ENCODE peak calls at places on chromosomes 7 and 10, in four cellular contexts. One of them, this sample, is unnamed.

GRCh38 chr7:77479536-77480088 is 57.5 kb upstream of the PTPN12 start:
- DNase-seq in body of pancreas: no peak
- DNase-seq in mammary epithelial cell: peak; percentile 21
- DNase-seq in left lung: no peak
- DNase-seq in this sample: no peak

GRCh38 chr7:75649462-75649861 is 89.3 kb downstream of the HIP1 start:
- DNase-seq in left lung: no peak
- DNase-seq in mammary epithelial cell: peak; percentile 31
- DNase-seq in body of pancreas: peak; percentile 5
- DNase-seq in this sample: no peak

GRCh38 chr10:79140083-79140793 is 71.5 kb downstream of the ZMIZ1 start:
- DNase-seq in body of pancreas: no peak
- DNase-seq in mammary epithelial cell: no peak
- DNase-seq in left lung: no peak
- DNase-seq in this sample: no peak

GRCh38 chr7:90347759-90348158 is 1.2 kb downstream of the GTPBP10 start:
- DNase-seq in left lung: no peak
- DNase-seq in mammary epithelial cell: no peak
- DNase-seq in body of pancreas: no peak
- DNase-seq in this sample: no peak

GRCh38 chr10:131143425-131144165 is 167.9 kb downstream of the TCERG1L start:
- DNase-seq in mammary epithelial cell: no peak
- DNase-seq in body of pancreas: no peak
- DNase-seq in left lung: peak; percentile 23
- DNase-seq in this sample: no peak

GRCh38 chr10:48705407-48705938 is 20.8 kb downstream of the WDFY4 start:
- DNase-seq in left lung: no peak
- DNase-seq in mammary epithelial cell: no peak
- DNase-seq in body of pancreas: no peak
- DNase-seq in this sample: no peak

GRCh38 chr10:69474688-69475432 is 23.6 kb downstream of the TSPAN15 start:
- DNase-seq in body of pancreas: peak; percentile 27
- DNase-seq in left lung: no peak
- DNase-seq in mammary epithelial cell: peak; percentile 42
- DNase-seq in this sample: no peak

GRCh38 chr10:78471326-78471722 is 437.7 kb downstream of the RPS24 start:
- DNase-seq in left lung: no peak
- DNase-seq in mammary epithelial cell: no peak
- DNase-seq in body of pancreas: no peak
- DNase-seq in this sample: peak; percentile 46

GRCh38 chr10:51876528-51876927 is 177.1 kb upstream of the CSTF2T start:
- DNase-seq in body of pancreas: no peak
- DNase-seq in mammary epithelial cell: no peak
- DNase-seq in left lung: no peak
- DNase-seq in this sample: no peak

GRCh38 chr10:48518926-48519730 is 85.7 kb downstream of the ARHGAP22 start:
- DNase-seq in mammary epithelial cell: no peak
- DNase-seq in body of pancreas: no peak
- DNase-seq in left lung: no peak
- DNase-seq in this sample: no peak

GRCh38 chr7:7720193-7720592 is 1.8 kb upstream of the RPA3 start:
- DNase-seq in left lung: no peak
- DNase-seq in mammary epithelial cell: no peak
- DNase-seq in body of pancreas: no peak
- DNase-seq in this sample: no peak

GRCh38 chr10:26488344-26488743 is 50.2 kb downstream of the APBB1IP start:
- DNase-seq in left lung: no peak
- DNase-seq in body of pancreas: no peak
- DNase-seq in mammary epithelial cell: no peak
- DNase-seq in this sample: no peak

GRCh38 chr7:6496842-6497636 is 49.3 kb upstream of the DAGLB start:
- DNase-seq in body of pancreas: no peak
- DNase-seq in mammary epithelial cell: peak; percentile 23
- DNase-seq in left lung: no peak
- DNase-seq in this sample: no peak

GRCh38 chr10:120480065-120480600 is 23.1 kb downstream of the PLPP4 start:
- DNase-seq in body of pancreas: no peak
- DNase-seq in mammary epithelial cell: no peak
- DNase-seq in left lung: no peak
- DNase-seq in this sample: peak; percentile 70

GRCh38 chr10:70674560-70675495 is 2.5 kb downstream of the ADAMTS14 start:
- DNase-seq in body of pancreas: no peak
- DNase-seq in mammary epithelial cell: no peak
- DNase-seq in left lung: no peak
- DNase-seq in this sample: no peak

GRCh38 chr7:127251048-127251451 is 1.7 kb downstream of the GRM8 start:
- DNase-seq in left lung: no peak
- DNase-seq in body of pancreas: no peak
- DNase-seq in mammary epithelial cell: no peak
- DNase-seq in this sample: no peak

GRCh38 chr10:67695555-67695954 is 440 bp downstream of the CTNNA3 start:
- DNase-seq in body of pancreas: no peak
- DNase-seq in left lung: no peak
- DNase-seq in mammary epithelial cell: no peak
- DNase-seq in this sample: no peak
- H3K4me3 ChIP-seq in body of pancreas: no peak overlapping the region
- H3K4me3 ChIP-seq in left lung: no peak overlapping the region
- H3K4me3 ChIP-seq in mammary epithelial cell: no peak overlapping the region
- H3K4me3 ChIP-seq in this sample: no peak overlapping the region

GRCh38 chr10:2334542-2334941 is 597.2 kb upstream of the ADARB2 start:
- DNase-seq in mammary epithelial cell: no peak
- DNase-seq in body of pancreas: no peak
- DNase-seq in left lung: no peak
- DNase-seq in this sample: no peak

DNA sequence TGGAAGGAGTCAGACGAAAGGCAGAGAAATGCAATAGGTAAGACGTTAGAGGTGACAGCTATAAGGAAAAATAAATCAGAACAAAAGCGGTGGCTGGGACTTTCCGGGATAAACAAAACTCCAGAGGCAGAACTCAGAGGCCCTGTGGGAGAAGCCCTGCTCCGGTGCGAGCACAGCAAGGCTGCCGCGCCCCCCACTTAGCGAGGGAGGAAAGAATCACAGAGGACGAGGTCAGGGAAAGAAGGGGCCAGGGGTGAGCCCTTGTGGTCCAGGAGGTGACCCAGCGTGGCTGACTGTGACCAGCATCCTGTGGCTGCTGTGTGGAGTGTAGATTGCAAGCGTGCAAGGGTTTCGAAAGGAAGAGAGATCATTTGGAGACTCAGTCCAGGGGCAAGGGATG is 591.8 kb upstream of the ADARB2 start:
- DNase-seq in body of pancreas: no peak
- DNase-seq in mammary epithelial cell: no peak
- DNase-seq in left lung: no peak
- DNase-seq in this sample: no peak
- H3K4me3 ChIP-seq in body of pancreas: no peak overlapping the region
- H3K4me3 ChIP-seq in mammary epithelial cell: no peak overlapping the region
- H3K4me3 ChIP-seq in left lung: no peak overlapping the region
- H3K4me3 ChIP-seq in this sample: no peak overlapping the region

DNA sequence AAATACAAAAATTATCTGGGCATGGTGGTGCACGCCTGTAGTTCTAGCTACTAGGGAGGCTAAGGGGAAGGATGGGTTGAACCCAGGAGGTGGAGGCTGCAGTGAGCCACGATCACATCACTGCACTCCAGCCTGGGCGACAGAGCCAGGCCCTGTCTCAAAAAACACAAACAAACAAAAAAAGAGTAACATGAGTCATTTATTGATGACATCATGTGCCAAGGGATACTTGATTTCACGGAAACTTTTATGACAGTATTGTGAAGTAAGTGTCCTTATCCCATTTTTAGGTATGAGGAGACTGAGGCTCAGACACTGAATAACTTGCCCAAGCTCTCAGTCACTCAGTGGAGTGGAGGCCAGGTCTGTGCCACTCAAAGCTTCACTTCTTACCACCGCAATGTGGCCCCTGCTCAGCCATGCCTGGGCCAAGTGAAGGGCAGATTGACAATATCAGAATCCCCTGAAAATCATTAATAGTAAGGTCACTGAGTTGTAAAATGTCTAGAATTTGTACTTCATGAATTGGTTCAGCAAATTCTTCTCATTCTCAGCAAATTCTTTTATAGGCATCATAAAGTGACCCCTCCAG is 36.5 kb downstream of the EMX2 start:
- DNase-seq in mammary epithelial cell: no peak
- DNase-seq in left lung: no peak
- DNase-seq in body of pancreas: no peak
- DNase-seq in this sample: no peak
- H3K4me3 ChIP-seq in mammary epithelial cell: no peak overlapping the region
- H3K4me3 ChIP-seq in left lung: no peak overlapping the region
- H3K4me3 ChIP-seq in body of pancreas: no peak overlapping the region
- H3K4me3 ChIP-seq in this sample: no peak overlapping the region

DNA sequence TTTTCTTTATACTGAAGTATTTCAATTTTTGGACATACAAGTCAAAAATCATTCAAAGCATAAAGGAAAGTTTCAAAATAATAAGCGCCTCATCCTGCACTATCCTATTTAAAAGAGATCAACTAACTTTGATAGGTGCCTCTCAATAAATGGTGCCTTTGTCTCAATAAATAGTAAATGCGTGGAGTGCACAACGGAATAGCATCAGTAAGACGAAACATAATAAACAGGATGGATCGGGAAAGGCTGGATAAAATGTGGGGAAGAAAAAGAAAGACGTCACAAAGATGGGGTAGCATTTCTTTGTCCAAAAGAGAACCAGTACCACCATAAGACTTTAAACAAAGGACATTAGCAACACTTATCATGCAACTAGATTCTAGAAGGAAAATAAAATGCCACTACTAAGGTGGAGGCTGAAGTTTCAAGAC is 574 bp upstream of the PRKAR2B start:
- DNase-seq in body of pancreas: no peak
- DNase-seq in left lung: no peak
- DNase-seq in mammary epithelial cell: no peak
- DNase-seq in this sample: no peak
- H3K4me3 ChIP-seq in body of pancreas: no peak overlapping the region
- H3K4me3 ChIP-seq in left lung: peak overlapping the region; percentile 36
- H3K4me3 ChIP-seq in mammary epithelial cell: no peak overlapping the region
- H3K4me3 ChIP-seq in this sample: peak overlapping the region; percentile 65

DNA sequence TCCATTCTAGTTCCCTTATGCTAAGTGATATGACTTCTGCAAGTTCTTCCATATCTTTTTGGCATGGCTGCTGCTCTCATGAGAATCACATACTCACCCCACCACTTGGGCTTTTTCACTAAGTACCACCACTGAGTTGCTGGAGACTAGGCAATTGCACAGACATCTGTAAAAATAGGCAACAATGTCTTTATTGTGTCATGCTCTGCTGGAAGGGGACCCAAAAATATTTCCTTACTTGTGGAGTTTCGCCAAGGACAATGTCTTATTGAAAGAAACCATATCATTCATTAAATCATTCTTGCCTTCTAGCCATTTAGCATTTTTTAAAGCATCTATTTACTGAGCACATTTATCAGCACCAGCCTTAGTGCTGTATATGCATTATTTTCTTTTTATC is 17.4 kb upstream of the ASZ1 start:
- DNase-seq in body of pancreas: no peak
- DNase-seq in mammary epithelial cell: no peak
- DNase-seq in left lung: no peak
- DNase-seq in this sample: no peak
- H3K4me3 ChIP-seq in body of pancreas: no peak overlapping the region
- H3K4me3 ChIP-seq in mammary epithelial cell: no peak overlapping the region
- H3K4me3 ChIP-seq in left lung: no peak overlapping the region
- H3K4me3 ChIP-seq in this sample: no peak overlapping the region

GRCh38 chr10:86222687-86223086 is 143.9 kb downstream of the GRID1 start:
- DNase-seq in mammary epithelial cell: no peak
- DNase-seq in body of pancreas: no peak
- DNase-seq in left lung: no peak
- DNase-seq in this sample: no peak
- H3K4me3 ChIP-seq in mammary epithelial cell: no peak overlapping the region
- H3K4me3 ChIP-seq in body of pancreas: no peak overlapping the region
- H3K4me3 ChIP-seq in left lung: no peak overlapping the region
- H3K4me3 ChIP-seq in this sample: no peak overlapping the region

DNA sequence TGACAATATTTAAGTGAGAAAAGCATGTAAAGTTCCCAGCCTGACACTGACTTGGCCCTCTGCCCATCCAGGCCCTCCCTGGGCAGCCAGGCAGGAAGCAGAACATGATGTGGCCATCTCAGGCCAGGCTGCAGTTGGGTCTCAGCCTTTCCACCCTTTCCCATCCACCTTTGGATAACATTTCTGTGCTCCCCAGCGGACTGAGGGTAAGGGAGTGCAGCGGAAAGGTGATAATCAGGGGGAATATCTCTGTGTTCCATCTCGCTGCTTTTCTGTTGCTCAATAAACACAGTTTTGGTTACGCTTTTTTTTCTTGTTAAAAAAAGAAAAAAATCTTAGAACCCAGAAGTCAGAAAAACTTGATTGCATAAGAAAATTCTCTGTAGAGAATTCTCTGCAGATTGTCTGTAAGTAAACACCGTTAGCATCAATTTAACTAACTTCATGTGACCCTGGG is 37.2 kb upstream of the TARP start:
- DNase-seq in left lung: peak; percentile 63
- DNase-seq in body of pancreas: peak; percentile 61
- DNase-seq in mammary epithelial cell: no peak
- DNase-seq in this sample: no peak
- H3K4me3 ChIP-seq in left lung: peak overlapping the region; percentile 24
- H3K4me3 ChIP-seq in body of pancreas: no peak overlapping the region
- H3K4me3 ChIP-seq in mammary epithelial cell: no peak overlapping the region
- H3K4me3 ChIP-seq in this sample: peak overlapping the region; percentile 52

GRCh38 chr7:11950281-11950680 is 118.3 kb upstream of the THSD7A start:
- DNase-seq in left lung: no peak
- DNase-seq in mammary epithelial cell: no peak
- DNase-seq in body of pancreas: no peak
- DNase-seq in this sample: no peak

GRCh38 chr7:11946794-11947193 is 114.8 kb upstream of the THSD7A start:
- DNase-seq in body of pancreas: no peak
- DNase-seq in left lung: no peak
- DNase-seq in mammary epithelial cell: no peak
- DNase-seq in this sample: no peak

GRCh38 chr7:11952972-11953371 is 121.0 kb upstream of the THSD7A start:
- DNase-seq in left lung: no peak
- DNase-seq in body of pancreas: no peak
- DNase-seq in mammary epithelial cell: no peak
- DNase-seq in this sample: no peak

DNA sequence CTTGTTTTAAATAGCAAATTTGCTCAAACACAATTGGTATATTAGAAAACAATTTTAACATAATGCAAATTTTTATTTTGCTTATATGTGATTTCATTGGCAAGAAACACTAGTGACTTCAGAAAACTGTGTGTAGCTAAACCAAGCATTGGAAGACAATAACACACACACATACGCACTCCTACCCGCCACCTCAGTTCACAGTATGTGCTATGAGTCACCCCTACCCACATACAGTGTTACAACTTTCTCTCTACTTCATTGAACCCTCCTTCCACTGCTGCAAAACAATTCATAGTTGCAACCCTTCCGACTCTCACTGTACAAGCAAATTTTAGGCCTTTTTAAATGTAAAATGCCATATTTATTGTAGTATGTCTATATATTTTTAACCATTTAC is 119.9 kb upstream of the THSD7A start:
- DNase-seq in mammary epithelial cell: peak; percentile 0
- DNase-seq in body of pancreas: no peak
- DNase-seq in left lung: no peak
- DNase-seq in this sample: no peak
- H3K4me3 ChIP-seq in mammary epithelial cell: no peak overlapping the region
- H3K4me3 ChIP-seq in body of pancreas: no peak overlapping the region
- H3K4me3 ChIP-seq in left lung: no peak overlapping the region
- H3K4me3 ChIP-seq in this sample: no peak overlapping the region

GRCh38 chr7:117982071-117983055 is 109.1 kb upstream of the CTTNBP2 start:
- DNase-seq in mammary epithelial cell: no peak
- DNase-seq in body of pancreas: no peak
- DNase-seq in left lung: no peak
- DNase-seq in this sample: no peak
- H3K4me3 ChIP-seq in mammary epithelial cell: no peak overlapping the region
- H3K4me3 ChIP-seq in body of pancreas: no peak overlapping the region
- H3K4me3 ChIP-seq in left lung: no peak overlapping the region
- H3K4me3 ChIP-seq in this sample: no peak overlapping the region